ENCODE peak calls at places on chromosome 21, in six cellular contexts. B, Q, C, Z, T and E are unnamed samples.

GRCh38 chr21:46253610-46254124 is 25.1 kb upstream of the LSS start:
- DNase-seq in B (peak), Q (no peak), C (no peak), Z (no peak), T (no peak), E (peak)

GRCh38 chr21:24896735-24897124 is 710.6 kb downstream of the MRPL39 start:
- DNase-seq in B (no peak), Q (no peak), C (no peak), Z (no peak), T (no peak), E (no peak)

GRCh38 chr21:25359724-25360123 is 247.6 kb downstream of the MRPL39 start:
- DNase-seq in B (no peak), Q (no peak), C (no peak), Z (no peak), T (no peak), E (no peak)

GRCh38 chr21:41641821-41642368 is 125.0 kb downstream of the RIPK4 start:
- DNase-seq in B (no peak), Q (peak), C (no peak), Z (no peak), T (peak), E (no peak)

GRCh38 chr21:46153259-46154154 is 1.9 kb downstream of the FTCD start:
- DNase-seq in B (peak), Q (peak), C (peak), Z (peak), T (peak), E (peak)

GRCh38 chr21:27421654-27422053 is 454.8 kb upstream of the ADAMTS5 start:
- DNase-seq in B (no peak), Q (no peak), C (no peak), Z (no peak), T (no peak), E (no peak)

GRCh38 chr21:28229811-28230210 is 762.9 kb downstream of the LTN1 start:
- DNase-seq in B (no peak), Q (no peak), C (no peak), Z (no peak), T (no peak), E (peak)

GRCh38 chr21:33685613-33686197 is 43.4 kb downstream of the ITSN1 start:
- DNase-seq in B (no peak), Q (no peak), C (no peak), Z (no peak), T (no peak), E (no peak)

GRCh38 chr21:27104749-27105439 is 138.0 kb upstream of the ADAMTS5 start:
- DNase-seq in B (no peak), Q (no peak), C (no peak), Z (no peak), T (no peak), E (no peak)

GRCh38 chr21:26982767-26983166 is 15.9 kb upstream of the ADAMTS5 start:
- DNase-seq in B (no peak), Q (no peak), C (no peak), Z (no peak), T (no peak), E (no peak)

GRCh38 chr21:41878831-41879189 is 334 bp downstream of the PRDM15 start:
- DNase-seq in B (peak), Q (peak), C (peak), Z (peak), T (peak), E (peak)

GRCh38 chr21:23968722-23969647 is 1638.3 kb downstream of the MRPL39 start:
- DNase-seq in B (peak), Q (no peak), C (no peak), Z (peak), T (no peak), E (peak)

GRCh38 chr21:15390049-15390448 is 325.2 kb upstream of the NRIP1 start:
- DNase-seq in B (no peak), Q (no peak), C (no peak), Z (no peak), T (no peak), E (no peak)

GRCh38 chr21:28253378-28253777 is 739.3 kb downstream of the LTN1 start:
- DNase-seq in B (no peak), Q (no peak), C (no peak), Z (no peak), T (no peak), E (no peak)

GRCh38 chr21:26717146-26717739 is 128.0 kb downstream of the ADAMTS1 start:
- DNase-seq in B (peak), Q (no peak), C (no peak), Z (no peak), T (no peak), E (peak)

GRCh38 chr21:32806810-32807386 is 35.3 kb upstream of the PAXBP1 start:
- DNase-seq in B (peak), Q (no peak), C (no peak), Z (no peak), T (no peak), E (no peak)

GRCh38 chr21:46645840-46646239 is 10.4 kb downstream of the PRMT2 start:
- DNase-seq in B (no peak), Q (no peak), C (no peak), Z (no peak), T (no peak), E (no peak)

GRCh38 chr21:46295177-46295711 is 9.1 kb downstream of the YBEY start:
- DNase-seq in B (peak), Q (no peak), C (no peak), Z (no peak), T (peak), E (no peak)

GRCh38 chr21:13368200-13368599 is 241.4 kb upstream of the POTED start:
- DNase-seq in B (no peak), Q (no peak), C (no peak), Z (no peak), T (no peak), E (no peak)

GRCh38 chr21:10272216-10272615 is 249.2 kb upstream of the TPTE start:
- DNase-seq in B (no peak), Q (no peak), C (no peak), Z (no peak), T (peak), E (no peak)

GRCh38 chr21:25772680-25773079 is 37.9 kb downstream of the GABPA start:
- DNase-seq in B (peak), Q (no peak), C (no peak), Z (no peak), T (no peak), E (no peak)

GRCh38 chr21:46425566-46425965 is 33.1 kb upstream of the DIP2A start:
- DNase-seq in B (no peak), Q (no peak), C (no peak), Z (no peak), T (no peak), E (no peak)

GRCh38 chr21:28754127-28754611 is 238.5 kb downstream of the LTN1 start:
- DNase-seq in B (no peak), Q (peak), C (no peak), Z (no peak), T (peak), E (no peak)

GRCh38 chr21:46234436-46234950 is 5.9 kb upstream of the LSS start:
- DNase-seq in B (no peak), Q (no peak), C (no peak), Z (no peak), T (no peak), E (no peak)

GRCh38 chr21:29351691-29352090 is 53.0 kb downstream of the BACH1 start:
- DNase-seq in B (no peak), Q (no peak), C (no peak), Z (no peak), T (no peak), E (no peak)

GRCh38 chr21:33033094-33033951 is 7.6 kb downstream of the OLIG2 start:
- DNase-seq in B (no peak), Q (no peak), C (no peak), Z (no peak), T (no peak), E (no peak)

GRCh38 chr21:41845310-41846032 is 33.7 kb downstream of the PRDM15 start:
- DNase-seq in B (no peak), Q (no peak), C (no peak), Z (no peak), T (no peak), E (no peak)

GRCh38 chr21:26686278-26686677 is 113.2 kb upstream of the CYYR1 start:
- DNase-seq in B (peak), Q (no peak), C (no peak), Z (no peak), T (no peak), E (no peak)

GRCh38 chr21:14072761-14073535 is 137.8 kb downstream of the LIPI start:
- DNase-seq in B (no peak), Q (no peak), C (no peak), Z (no peak), T (no peak), E (no peak)

GRCh38 chr21:27371688-27372331 is 404.9 kb upstream of the ADAMTS5 start:
- DNase-seq in B (no peak), Q (no peak), C (no peak), Z (no peak), T (no peak), E (no peak)

GRCh38 chr21:29196021-29196663 is 65.7 kb downstream of the MAP3K7CL start:
- DNase-seq in B (peak), Q (no peak), C (peak), Z (peak), T (peak), E (peak)

DNA sequence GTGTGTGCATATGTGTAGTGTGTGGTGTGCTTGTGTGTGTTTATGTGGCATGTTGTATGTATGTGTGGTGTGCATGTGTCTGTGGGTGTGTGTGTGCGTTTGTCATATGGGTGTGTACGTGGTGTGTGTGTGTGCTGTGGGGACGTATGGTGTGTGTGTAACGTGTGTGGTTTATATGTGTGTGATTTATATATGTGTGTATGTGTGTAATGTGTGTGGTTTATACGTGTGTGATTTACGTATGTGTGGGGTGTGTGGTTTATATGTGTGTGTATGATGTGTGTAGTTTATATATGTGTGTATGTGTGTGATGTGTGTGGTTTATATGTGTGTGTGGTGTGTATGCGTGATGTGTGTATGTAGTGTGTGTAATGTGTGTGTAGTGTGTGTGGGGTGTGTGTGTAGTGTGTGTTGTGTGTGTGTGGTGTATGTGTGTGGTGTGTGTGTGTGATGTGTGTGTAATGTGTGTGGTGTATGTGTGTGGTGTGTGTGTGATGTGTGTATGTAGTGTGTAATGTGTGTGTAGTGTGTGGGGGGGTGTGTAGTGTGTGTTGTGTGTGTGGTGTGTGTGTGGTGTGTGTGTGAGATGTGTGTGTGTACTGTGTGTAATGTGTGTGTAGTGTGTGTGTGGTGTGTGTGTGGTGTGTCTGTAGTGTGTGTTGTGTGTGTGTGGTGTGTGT is 32.3 kb upstream of the ADARB1 start:
- DNase-seq in B (no peak), Q (no peak), C (no peak), Z (no peak), T (no peak), E (no peak)
- TF ChIP-seq POLR2A in B (no peak), Q (no peak), C (no peak), Z (no peak), T (no peak), E (no peak)

GRCh38 chr21:37220433-37220980 is 46.6 kb downstream of the VPS26C start:
- DNase-seq in B (peak), Q (no peak), C (no peak), Z (no peak), T (no peak), E (peak)
- TF ChIP-seq POLR2A in B (no peak), Q (no peak), C (no peak), Z (no peak), T (no peak), E (no peak)

DNA sequence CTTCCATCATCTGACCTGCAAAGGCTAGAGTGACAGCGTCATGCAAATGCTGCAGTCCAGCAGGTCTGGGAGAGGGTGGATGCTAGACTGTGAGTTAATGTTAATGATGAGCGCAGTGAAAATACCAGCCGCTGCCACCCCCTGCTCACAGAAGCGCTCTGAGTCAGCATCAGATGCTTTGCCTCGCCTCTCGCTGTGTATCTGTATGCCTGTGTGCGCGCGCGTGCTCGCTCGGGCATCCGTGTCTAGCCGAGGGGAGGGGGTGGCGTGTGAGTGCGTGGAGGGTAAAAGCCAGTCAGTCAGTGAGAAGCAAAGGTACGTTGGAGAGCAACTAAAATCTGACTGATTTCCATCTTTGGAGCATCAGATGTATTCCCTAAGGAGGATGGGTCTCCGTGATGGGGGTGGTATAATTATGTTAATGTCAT is 858.7 kb downstream of the USP25 start:
- DNase-seq in B (no peak), Q (peak), C (peak), Z (peak), T (peak), E (peak)
- TF ChIP-seq POLR2A in B (no peak), Q (peak), C (no peak), Z (no peak), T (no peak), E (no peak)

DNA sequence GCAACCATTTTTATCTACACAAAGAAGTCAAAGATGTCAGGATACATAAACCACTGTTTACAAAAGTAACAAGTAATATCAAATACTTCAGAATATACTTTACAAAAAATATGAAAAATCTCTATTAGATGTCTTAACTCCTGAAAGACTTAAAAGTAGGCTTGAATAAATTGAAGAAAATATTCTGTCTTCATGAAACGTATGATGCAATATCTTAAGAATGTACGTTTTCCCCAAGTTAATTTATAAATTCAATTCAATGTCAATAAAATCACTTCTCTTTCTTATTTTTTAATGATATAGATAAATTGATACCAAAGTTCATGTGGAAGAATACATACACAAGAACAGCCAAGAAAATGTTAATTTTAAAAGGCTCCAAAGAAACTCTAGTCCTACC is 6.0 kb downstream of the KRTAP19-7 start:
- DNase-seq in B (no peak), Q (no peak), C (no peak), Z (no peak), T (no peak), E (no peak)
- TF ChIP-seq POLR2A in B (no peak), Q (no peak), C (no peak), Z (no peak), T (no peak), E (no peak)

GRCh38 chr21:42971897-42972275 is 2.5 kb upstream of the PKNOX1 start:
- DNase-seq in B (no peak), Q (no peak), C (no peak), Z (peak), T (no peak), E (no peak)

GRCh38 chr21:42974832-42975820 is 764 bp downstream of the PKNOX1 start:
- DNase-seq in B (peak), Q (peak), C (peak), Z (peak), T (peak), E (peak)

GRCh38 chr21:42973309-42973990 is 912 bp upstream of the PKNOX1 start:
- DNase-seq in B (no peak), Q (peak), C (no peak), Z (no peak), T (no peak), E (no peak)

GRCh38 chr21:42975886-42976608 is 1.7 kb downstream of the PKNOX1 start:
- DNase-seq in B (no peak), Q (no peak), C (no peak), Z (no peak), T (no peak), E (peak)

GRCh38 chr21:42973991-42974831 is at the start of gene PKNOX1:
- DNase-seq in B (peak), Q (peak), C (peak), Z (peak), T (peak), E (peak)
- TF ChIP-seq POLR2A in B (peak), Q (peak), C (no peak), Z (no peak), T (peak), E (peak)

GRCh38 chr21:34888569-34889286 is 160.4 kb downstream of the RUNX1 start:
- DNase-seq in B (peak), Q (peak), C (peak), Z (peak), T (peak), E (peak)
- TF ChIP-seq POLR2A in B (peak), Q (peak), C (peak), Z (no peak), T (peak), E (peak)

GRCh38 chr21:36992671-36993070 is 13.8 kb upstream of the RIPPLY3 start:
- DNase-seq in B (no peak), Q (peak), C (peak), Z (peak), T (no peak), E (no peak)

GRCh38 chr21:36987845-36988244 is 18.7 kb upstream of the RIPPLY3 start:
- DNase-seq in B (no peak), Q (no peak), C (no peak), Z (no peak), T (no peak), E (no peak)

GRCh38 chr21:36990508-36991205 is 15.8 kb upstream of the RIPPLY3 start:
- DNase-seq in B (no peak), Q (no peak), C (no peak), Z (no peak), T (no peak), E (no peak)

GRCh38 chr21:36988536-36988935 is 18.0 kb upstream of the RIPPLY3 start:
- DNase-seq in B (no peak), Q (no peak), C (no peak), Z (no peak), T (no peak), E (no peak)

GRCh38 chr21:36989699-36990507 is 16.6 kb upstream of the RIPPLY3 start:
- DNase-seq in B (peak), Q (peak), C (peak), Z (peak), T (peak), E (peak)
- TF ChIP-seq POLR2A in B (peak), Q (peak), C (no peak), Z (no peak), T (peak), E (peak)

GRCh38 chr21:37546949-37547614 is 180.5 kb downstream of the DYRK1A start:
- DNase-seq in B (peak), Q (no peak), C (peak), Z (no peak), T (no peak), E (peak)
- TF ChIP-seq POLR2A in B (no peak), Q (no peak), C (no peak), Z (no peak), T (no peak), E (no peak)

GRCh38 chr21:44062380-44062779 is 44.8 kb upstream of the PWP2 start:
- DNase-seq in B (no peak), Q (no peak), C (peak), Z (no peak), T (no peak), E (no peak)
- TF ChIP-seq POLR2A in B (no peak), Q (no peak), C (no peak), Z (no peak), T (no peak), E (no peak)

DNA sequence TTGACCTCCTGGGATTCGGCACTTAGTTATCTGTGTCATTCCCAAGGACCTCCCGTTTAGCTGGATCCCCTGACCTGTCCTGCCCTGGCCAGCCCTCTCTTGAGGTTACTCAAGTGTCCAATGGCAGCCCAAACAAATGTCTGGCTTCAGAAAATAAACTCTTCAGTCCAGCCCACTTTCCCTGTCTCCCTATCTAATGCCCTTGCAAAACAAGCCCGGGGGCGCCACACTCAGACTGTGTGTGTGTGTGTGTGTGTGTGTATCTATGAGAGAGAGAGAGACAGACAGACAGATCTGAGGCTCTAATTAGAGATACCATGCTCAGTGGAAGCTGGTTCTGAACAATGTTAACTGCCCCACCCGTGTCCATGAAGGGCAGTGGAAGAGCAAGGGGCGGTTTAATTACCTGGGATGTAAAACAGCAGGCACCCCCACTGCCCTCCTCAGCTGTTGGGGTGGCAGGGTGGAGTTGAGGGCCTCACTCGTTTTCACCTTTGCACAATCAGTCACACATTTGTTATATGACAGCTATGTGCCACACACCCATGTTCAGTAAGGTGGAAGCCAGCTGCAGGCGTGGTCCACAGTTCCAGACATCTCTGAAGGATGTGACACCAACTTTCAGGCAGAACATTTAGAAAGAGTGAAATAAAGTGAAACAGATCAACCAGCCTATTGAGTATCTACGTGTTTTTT is 57.4 kb downstream of the B3GALT5 start:
- DNase-seq in B (no peak), Q (no peak), C (no peak), Z (no peak), T (no peak), E (no peak)
- TF ChIP-seq POLR2A in B (no peak), Q (no peak), C (no peak), Z (no peak), T (no peak), E (no peak)